ENCODE peak calls at places on chromosome 7, in eight cellular contexts. P, K, T, G, M, F, O and E are unnamed samples.

GRCh38 chr7:36115448-36116321 is 37.4 kb upstream of the EEPD1 start:
- DNase-seq in P (peak; percentile 95), K (no peak), T (peak; percentile 96), G (peak; percentile 92), M (peak; percentile 78), F (peak; percentile 95), O (peak; percentile 93), E (peak; percentile 49)

GRCh38 chr7:36747251-36747968 is 23.1 kb upstream of the AOAH start:
- DNase-seq in P (no peak), K (no peak), T (peak; percentile 83), G (no peak), M (no peak), F (peak; percentile 55), O (no peak), E (no peak)

GRCh38 chr7:3464900-3465622 is 164.0 kb downstream of the SDK1 start:
- DNase-seq in P (no peak), K (no peak), T (no peak), G (no peak), M (no peak), F (no peak), O (no peak), E (no peak)

GRCh38 chr7:130986271-130986690 is 252.3 kb upstream of the KLF14 start:
- DNase-seq in P (no peak), K (no peak), T (no peak), G (no peak), M (no peak), F (no peak), O (no peak), E (no peak)

GRCh38 chr7:102832694-102833093 is 80.1 kb upstream of the LRRC17 start:
- DNase-seq in P (no peak), K (no peak), T (no peak), G (no peak), M (no peak), F (no peak), O (no peak), E (no peak)

GRCh38 chr7:144546795-144547194 is 143.3 kb upstream of the NOBOX start:
- DNase-seq in P (no peak), K (no peak), T (no peak), G (no peak), M (no peak), F (no peak), O (no peak), E (no peak)

GRCh38 chr7:27560706-27561235 is 101.9 kb downstream of the HIBADH start:
- DNase-seq in P (no peak), K (no peak), T (peak; percentile 90), G (no peak), M (no peak), F (peak; percentile 77), O (no peak), E (no peak)

GRCh38 chr7:124992881-124993562 is 63.4 kb upstream of the POT1 start:
- DNase-seq in P (peak; percentile 38), K (no peak), T (peak; percentile 95), G (peak; percentile 74), M (no peak), F (peak; percentile 71), O (no peak), E (no peak)

GRCh38 chr7:100951172-100951571 is 1.8 kb downstream of the MUC3A start:
- DNase-seq in P (no peak), K (no peak), T (no peak), G (no peak), M (no peak), F (no peak), O (no peak), E (no peak)

GRCh38 chr7:44999245-45000095 is 531 bp upstream of the CCM2 start:
- DNase-seq in P (peak; percentile 100), K (peak; percentile 99), T (peak; percentile 96), G (peak; percentile 100), M (peak; percentile 100), F (peak; percentile 99), O (peak; percentile 100), E (peak; percentile 100)

GRCh38 chr7:44998153-44998871 is 1.7 kb upstream of the CCM2 start:
- DNase-seq in P (no peak), K (no peak), T (no peak), G (no peak), M (no peak), F (no peak), O (no peak), E (no peak)

GRCh38 chr7:45001826-45002225 is 1.8 kb downstream of the CCM2 start:
- DNase-seq in P (no peak), K (no peak), T (no peak), G (no peak), M (no peak), F (peak; percentile 48), O (no peak), E (no peak)

GRCh38 chr7:45001138-45001694 is 1.2 kb downstream of the CCM2 start:
- DNase-seq in P (no peak), K (no peak), T (peak; percentile 32), G (no peak), M (peak; percentile 55), F (peak; percentile 71), O (no peak), E (no peak)

DNA sequence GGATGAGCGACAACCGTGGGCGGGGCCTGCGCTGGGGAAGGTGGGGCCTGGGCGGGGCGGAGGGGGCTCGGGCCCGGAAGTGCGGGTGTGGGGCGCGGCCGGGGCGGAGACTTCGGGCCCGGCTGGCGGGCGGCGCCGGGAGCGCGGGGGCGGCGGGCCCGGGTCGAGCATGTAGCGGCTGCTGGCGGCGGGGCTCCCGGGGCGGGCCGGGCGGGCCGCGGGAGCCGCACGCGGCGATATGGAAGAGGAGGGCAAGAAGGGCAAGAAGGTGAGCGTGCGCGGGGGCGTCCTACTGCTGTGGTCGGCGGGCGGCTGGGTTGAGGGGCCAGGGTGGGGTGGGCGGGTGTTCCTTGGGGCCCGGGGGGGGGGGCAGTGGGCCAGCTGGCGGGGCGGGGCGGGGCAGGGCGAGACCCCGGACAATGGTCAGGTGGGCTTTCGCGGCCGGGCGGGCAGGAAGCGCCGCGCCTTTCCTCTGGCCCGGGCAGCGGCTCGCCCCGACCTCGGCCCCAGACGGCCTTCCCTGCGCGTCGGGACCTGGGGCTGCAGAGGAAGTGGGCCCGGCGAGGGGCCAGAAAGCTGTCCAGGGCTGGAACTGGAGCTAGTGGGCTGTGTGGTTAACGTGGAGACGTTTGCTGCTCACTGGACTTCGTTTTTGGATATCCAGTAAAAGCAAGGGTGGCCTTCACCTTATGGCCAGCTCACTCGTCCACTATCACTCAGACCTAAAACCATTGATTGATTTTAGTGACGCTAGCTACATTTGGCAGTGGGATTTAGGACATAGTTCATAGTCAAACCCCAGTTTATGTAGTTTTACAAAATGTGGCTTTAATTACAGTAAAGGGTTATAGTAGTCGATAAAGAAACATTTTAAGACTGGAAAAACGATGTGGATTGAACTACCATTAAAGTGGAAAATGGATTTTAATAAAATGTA is at the start of gene CCM2:
- DNase-seq in P (no peak), K (no peak), T (peak; percentile 36), G (peak; percentile 68), M (peak; percentile 54), F (no peak), O (peak; percentile 44), E (peak; percentile 82)
- H3K4me1 ChIP-seq in P (peaks cover 13% of the 10 kb centered on the region), K (peaks cover 9% of the 10 kb centered on the region), T (peaks cover 8% of the 10 kb centered on the region), G (peaks cover 15% of the 10 kb centered on the region), M (peaks cover 27% of the 10 kb centered on the region), F (peaks cover 23% of the 10 kb centered on the region), O (peaks cover 5% of the 10 kb centered on the region), E (no peaks in the 10 kb centered on the region)

GRCh38 chr7:73387908-73388414 is 45.6 kb upstream of the FZD9 start:
- DNase-seq in P (no peak), K (no peak), T (no peak), G (no peak), M (no peak), F (no peak), O (no peak), E (no peak)

GRCh38 chr7:73391396-73391795 is 42.2 kb upstream of the FZD9 start:
- DNase-seq in P (no peak), K (no peak), T (no peak), G (no peak), M (no peak), F (no peak), O (no peak), E (no peak)

GRCh38 chr7:73382938-73383503 is 50.6 kb upstream of the FZD9 start:
- DNase-seq in P (no peak), K (no peak), T (no peak), G (no peak), M (no peak), F (no peak), O (no peak), E (no peak)

DNA sequence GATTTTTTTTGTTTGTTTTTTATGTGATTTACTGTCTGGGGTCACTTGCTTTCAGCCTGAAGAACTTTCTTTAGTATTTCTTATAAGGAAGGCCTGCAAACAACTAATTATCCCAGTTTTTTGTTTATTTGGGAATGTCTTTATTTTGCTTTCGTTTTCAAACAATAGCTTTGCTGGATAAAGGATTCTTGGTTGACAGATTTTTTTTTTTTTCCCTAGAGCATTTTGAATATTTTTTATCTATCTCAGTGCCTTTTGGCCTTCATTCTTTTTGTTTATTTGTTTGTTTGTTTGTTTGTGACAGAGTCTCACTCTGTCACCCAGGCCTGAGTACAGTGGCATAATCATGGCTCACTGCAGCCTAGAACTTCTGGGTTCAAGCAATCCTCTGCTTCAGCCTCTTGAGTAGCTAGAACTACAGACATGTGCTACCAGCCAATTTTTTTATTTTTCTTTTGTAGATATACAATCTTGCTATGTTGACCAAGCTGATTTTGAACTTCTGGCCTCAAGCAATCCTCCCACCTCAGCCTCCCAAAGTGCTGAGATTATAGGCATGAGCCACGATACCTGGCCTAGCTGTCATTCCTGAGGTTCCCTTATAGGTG is 46.3 kb upstream of the FZD9 start:
- DNase-seq in P (no peak), K (no peak), T (no peak), G (no peak), M (no peak), F (no peak), O (no peak), E (no peak)
- H3K9me3 ChIP-seq in P (peaks cover 18% of the 10 kb centered on the region), K (peaks cover 8% of the 10 kb centered on the region), T (peaks cover 12% of the 10 kb centered on the region), G (peaks cover 18% of the 10 kb centered on the region), M (peaks cover 20% of the 10 kb centered on the region), F (no peaks in the 10 kb centered on the region), O (no peaks in the 10 kb centered on the region), E (peaks cover 32% of the 10 kb centered on the region)

DNA sequence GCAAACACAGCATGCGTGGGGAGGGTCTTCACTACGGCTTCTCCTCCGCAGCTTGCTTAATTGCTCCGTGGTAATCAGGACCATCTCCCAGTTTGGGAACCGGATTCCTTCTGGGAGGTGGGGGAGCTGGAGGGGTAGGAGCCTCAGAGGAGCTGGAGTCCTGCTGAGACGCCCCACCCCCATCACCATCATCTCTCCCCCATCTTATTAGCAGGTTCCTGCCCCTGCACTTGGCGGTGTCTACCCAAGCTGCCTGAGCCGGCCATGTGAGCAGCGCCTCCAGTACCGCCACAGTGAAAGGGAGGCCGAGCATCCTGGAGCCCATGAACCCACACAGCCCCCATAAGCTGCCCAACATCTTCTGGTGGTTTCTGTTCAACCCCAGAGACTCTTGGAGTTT is 87.8 kb upstream of the INSIG1 start:
- DNase-seq in P (no peak), K (no peak), T (no peak), G (no peak), M (no peak), F (no peak), O (no peak), E (no peak)
- H3K4me1 ChIP-seq in P (peaks cover 23% of the 10 kb centered on the region), K (no peaks in the 10 kb centered on the region), T (peaks cover 54% of the 10 kb centered on the region), G (no peaks in the 10 kb centered on the region), M (peaks cover 10% of the 10 kb centered on the region), F (peaks cover 26% of the 10 kb centered on the region), O (peaks cover 10% of the 10 kb centered on the region), E (no peaks in the 10 kb centered on the region)

DNA sequence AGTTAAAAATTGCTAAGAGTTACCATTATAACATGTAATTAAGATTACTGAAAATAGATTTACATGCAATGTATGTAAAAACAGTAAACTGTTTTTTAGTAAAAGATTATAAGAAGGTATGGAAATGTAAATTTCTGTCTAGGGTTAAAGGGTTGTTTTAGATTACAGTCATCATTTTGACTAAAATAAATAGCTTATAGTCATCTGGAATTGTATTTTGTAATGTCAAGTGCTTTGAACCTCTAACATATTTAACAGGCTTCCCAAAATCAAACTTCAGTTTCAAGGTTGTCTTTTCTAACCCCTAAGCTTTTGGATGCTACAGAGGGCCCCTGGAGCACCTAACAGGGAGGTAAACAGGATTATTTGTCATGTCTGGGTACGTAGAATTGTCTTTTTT is 35.0 kb upstream of the ZNF746 start:
- DNase-seq in P (no peak), K (no peak), T (no peak), G (no peak), M (no peak), F (no peak), O (no peak), E (no peak)
- H3K9me3 ChIP-seq in P (peaks cover 28% of the 10 kb centered on the region), K (peaks cover 40% of the 10 kb centered on the region), T (peaks cover 18% of the 10 kb centered on the region), G (peaks cover 18% of the 10 kb centered on the region), M (peaks cover 48% of the 10 kb centered on the region), F (peaks cover 32% of the 10 kb centered on the region), O (peaks cover 3% of the 10 kb centered on the region), E (peaks cover 68% of the 10 kb centered on the region)